ENCODE peak calls at places on chromosome 19, in four cellular contexts. E, Y, A and L are unnamed samples.

GRCh38 chr19:4390017-4390861 is 10.1 kb downstream of the SH3GL1 start:
- DNase-seq in A (no peak), E (no peak), Y (no peak), L (no peak)

GRCh38 chr19:31278555-31279435 is 70.4 kb downstream of the TSHZ3 start:
- DNase-seq in A (no peak), Y (no peak), E (no peak), L (no peak)

GRCh38 chr19:14563989-14564650 is 7.7 kb downstream of the NDUFB7 start:
- DNase-seq in E (no peak), Y (no peak), A (no peak), L (no peak)

GRCh38 chr19:7294571-7295212 is 478 bp upstream of the INSR start:
- DNase-seq in E (peak; percentile 54), Y (peak; percentile 80), A (no peak), L (no peak)

GRCh38 chr19:13861714-13862531 is 15.0 kb upstream of the NANOS3 start:
- DNase-seq in A (no peak), E (peak; percentile 88), Y (peak; percentile 94), L (peak; percentile 43)

GRCh38 chr19:12779162-12779993 is 4.0 kb upstream of the HOOK2 start:
- DNase-seq in Y (no peak), A (peak; percentile 83), E (no peak), L (no peak)

GRCh38 chr19:13212759-13213330 is 62.6 kb downstream of the IER2 start:
- DNase-seq in A (no peak), E (no peak), Y (no peak), L (no peak)

GRCh38 chr19:13050274-13050673 is 52.4 kb downstream of the LYL1 start:
- DNase-seq in A (no peak), Y (no peak), E (no peak), L (no peak)

GRCh38 chr19:50817941-50818858 is 5.4 kb downstream of the KLK1 start:
- DNase-seq in Y (no peak), A (no peak), E (no peak), L (no peak)

GRCh38 chr19:49342291-49342721 is 7.1 kb downstream of the CD37 start:
- DNase-seq in Y (peak; percentile 10), A (no peak), E (no peak), L (no peak)

DNA sequence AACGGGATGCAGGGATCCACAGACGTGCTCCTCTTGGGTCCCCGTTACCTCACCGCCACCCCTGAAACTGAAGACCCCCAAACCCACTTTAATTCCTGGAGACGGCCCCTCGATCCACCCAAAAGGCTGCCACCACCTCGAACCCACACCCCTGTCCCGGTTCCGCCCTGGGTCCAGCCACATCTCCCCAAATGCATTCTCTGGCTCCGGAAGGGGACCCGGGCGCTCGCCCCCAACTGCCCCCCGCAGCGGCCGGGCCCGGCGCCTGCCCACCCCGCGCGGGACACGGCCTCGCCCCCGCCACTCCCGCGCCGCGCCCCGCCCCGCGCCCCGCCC is 217 bp upstream of the FSTL3 start:
- DNase-seq in E (no peak), Y (no peak), A (no peak), L (no peak)
- H3K4me3 ChIP-seq in E (peak overlapping the region; percentile 90), Y (no peak overlapping the region), A (peak overlapping the region; percentile 56), L (peak overlapping the region; percentile 28)

GRCh38 chr19:45444318-45445041 is 20.8 kb upstream of the ERCC1 start:
- DNase-seq in A (no peak), Y (peak; percentile 92), E (peak; percentile 92), L (no peak)

GRCh38 chr19:45446944-45447343 is 20.9 kb upstream of the FOSB start:
- DNase-seq in Y (no peak), E (no peak), A (no peak), L (no peak)

GRCh38 chr19:45448425-45448756 is 19.4 kb upstream of the FOSB start:
- DNase-seq in A (no peak), Y (no peak), E (no peak), L (no peak)

GRCh38 chr19:45445139-45445538 is 21.4 kb upstream of the ERCC1 start:
- DNase-seq in Y (no peak), A (no peak), E (no peak), L (no peak)

GRCh38 chr19:45446295-45446694 is 21.5 kb upstream of the FOSB start:
- DNase-seq in Y (no peak), E (no peak), A (no peak), L (no peak)
- TF ChIP-seq CTCF in Y (no peak), E (peak; percentile 11), A (peak; percentile 41), L (peak; percentile 60)

GRCh38 chr19:17309198-17309961 is at the start of gene DDA1:
- DNase-seq in Y (peak; percentile 99), E (peak; percentile 99), A (peak; percentile 100), L (peak; percentile 96)

GRCh38 chr19:17306285-17306714 is 628 bp downstream of the MRPL34 start:
- DNase-seq in E (no peak), Y (no peak), A (no peak), L (no peak)

GRCh38 chr19:17309962-17310461 is 649 bp downstream of the DDA1 start:
- DNase-seq in Y (no peak), A (no peak), E (no peak), L (no peak)

GRCh38 chr19:17305517-17306284 is at the start of gene MRPL34:
- DNase-seq in Y (no peak), A (peak; percentile 96), E (peak; percentile 89), L (peak; percentile 92)

GRCh38 chr19:17307876-17308377 is 1.4 kb upstream of the DDA1 start:
- DNase-seq in Y (no peak), A (no peak), E (no peak), L (no peak)
- H3K4me3 ChIP-seq in Y (no peak overlapping the region), A (no peak overlapping the region), E (no peak overlapping the region), L (no peak overlapping the region)

GRCh38 chr19:32581704-32582164 is 744 bp downstream of the PDCD5 start:
- DNase-seq in Y (no peak), A (peak; percentile 24), E (no peak), L (peak; percentile 48)
- TF ChIP-seq CTCF in Y (no peak), A (no peak), E (no peak), L (no peak)

GRCh38 chr19:47470447-47471195 is 1.1 kb downstream of the SLC8A2 start:
- DNase-seq in E (no peak), Y (no peak), A (no peak), L (no peak)

GRCh38 chr19:47469719-47470118 is 2.0 kb downstream of the SLC8A2 start:
- DNase-seq in E (no peak), Y (no peak), A (no peak), L (no peak)

GRCh38 chr19:47471733-47472457 is at the start of gene SLC8A2:
- DNase-seq in E (no peak), A (peak; percentile 53), Y (peak; percentile 71), L (no peak)

GRCh38 chr19:47473336-47473735 is 1.6 kb upstream of the SLC8A2 start:
- DNase-seq in E (no peak), A (no peak), Y (no peak), L (no peak)

DNA sequence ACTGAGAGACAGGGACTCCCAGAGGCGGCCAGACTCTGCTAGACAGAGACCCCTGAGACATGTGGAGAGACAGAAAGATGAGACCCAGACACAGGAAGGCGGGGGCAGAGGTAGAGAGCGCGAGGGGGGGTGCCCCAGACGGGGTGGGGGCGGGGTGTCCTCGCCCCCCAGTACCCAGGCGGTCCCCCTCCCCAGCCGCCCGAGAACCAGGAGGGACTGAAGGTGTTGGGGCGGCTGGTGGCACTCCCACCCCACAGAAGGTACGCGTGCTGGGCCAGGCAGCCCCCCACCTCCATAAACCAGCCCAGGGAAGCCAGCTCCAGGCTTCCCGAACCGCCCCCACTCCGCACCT is 336 bp downstream of the SLC8A2 start:
- DNase-seq in A (no peak), Y (no peak), E (no peak), L (no peak)
- H3K4me3 ChIP-seq in A (no peak overlapping the region), Y (peak overlapping the region; percentile 65), E (no peak overlapping the region), L (no peak overlapping the region)

DNA sequence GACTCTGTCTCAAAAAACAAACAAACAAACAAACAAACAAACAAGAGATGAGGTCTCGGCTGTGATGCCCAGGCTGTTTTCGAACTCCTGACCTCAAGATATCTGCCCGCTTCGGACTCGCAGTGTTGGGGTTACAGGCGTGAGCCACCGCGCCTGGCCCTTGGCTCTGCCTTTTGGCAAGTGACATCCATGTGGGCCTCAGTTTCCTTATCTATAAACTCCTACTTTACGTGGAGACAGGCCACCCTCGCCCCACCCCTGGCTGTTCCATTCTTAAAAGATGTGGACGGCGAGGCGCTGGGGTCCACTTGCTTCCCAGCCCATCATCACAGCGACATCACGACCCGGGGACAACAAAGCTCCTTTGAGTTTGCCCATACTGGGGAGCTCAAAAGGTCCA is 1.7 kb downstream of the TSSK6 start:
- DNase-seq in E (no peak), Y (no peak), A (no peak), L (no peak)
- TF ChIP-seq CTCF in E (no peak), Y (no peak), A (no peak), L (no peak)

GRCh38 chr19:17405250-17406038 is at the start of gene BST2:
- DNase-seq in Y (no peak), E (peak; percentile 27), A (no peak), L (no peak)
- H3K4me3 ChIP-seq in Y (peak within 1 kb of the TSS; percentile 41), E (peak within 1 kb of the TSS; percentile 49), A (no peak within 1 kb of the TSS), L (peak within 1 kb of the TSS; percentile 45)

GRCh38 chr19:33438016-33438671 is 64.6 kb downstream of the CEBPG start:
- DNase-seq in E (no peak), A (no peak), Y (peak; percentile 72), L (no peak)
- TF ChIP-seq CTCF in E (no peak), A (no peak), Y (peak; percentile 18), L (peak; percentile 50)

DNA sequence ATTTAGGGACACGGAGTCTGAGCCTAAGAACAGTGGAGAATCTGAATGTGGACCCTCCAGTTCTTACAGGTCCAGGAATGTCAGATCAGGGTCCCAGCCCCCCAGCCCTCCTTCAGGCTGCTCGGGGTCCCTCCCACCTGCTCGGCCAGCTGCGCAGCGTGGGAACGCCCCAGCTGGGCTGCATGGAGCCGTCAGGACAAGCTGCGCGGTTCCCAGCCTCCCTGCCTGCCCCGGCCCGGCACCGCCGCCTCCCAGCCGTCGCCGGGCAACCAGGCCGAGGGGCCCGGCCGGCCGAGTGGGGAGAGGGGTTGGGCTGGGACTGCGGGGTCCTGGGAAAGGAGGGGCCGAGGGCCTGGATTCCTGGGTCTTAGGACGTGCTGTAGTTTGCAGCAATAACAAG is 710 bp upstream of the KIRREL2 start:
- DNase-seq in A (no peak), E (no peak), Y (no peak), L (no peak)
- H3K4me3 ChIP-seq in A (no peak overlapping the region), E (no peak overlapping the region), Y (peak overlapping the region; percentile 65), L (no peak overlapping the region)